ENCODE peak calls at places on chromosomes 16 and 17, in nine cellular contexts. V, O, M, F, N, Z, B, L and G are unnamed samples.

GRCh38 chr17:77110006-77110374 is 30.8 kb upstream of the SEC14L1 start:
- DNase-seq in V (no peak), O (peak; percentile 34), M (no peak), F (no peak), N (no peak), Z (no peak), B (peak; percentile 80), L (peak; percentile 99), G (peak; percentile 80)

GRCh38 chr16:67399749-67400704 is 6.7 kb upstream of the TPPP3 start:
- DNase-seq in V (no peak), O (no peak), M (no peak), F (no peak), N (no peak), Z (peak; percentile 80), B (no peak), L (no peak), G (no peak)

GRCh38 chr17:49851387-49852291 is 3.8 kb upstream of the TAC4 start:
- DNase-seq in V (peak; percentile 37), O (peak; percentile 34), M (peak; percentile 52), F (peak; percentile 86), N (peak; percentile 75), Z (no peak), B (no peak), L (peak; percentile 64), G (peak; percentile 22)

GRCh38 chr16:46972429-46972970 is 974 bp downstream of the DNAJA2 start:
- DNase-seq in V (no peak), O (no peak), M (no peak), F (peak; percentile 48), N (peak; percentile 38), Z (no peak), B (no peak), L (peak; percentile 27), G (peak; percentile 7)

GRCh38 chr17:7014261-7014994 is 2.0 kb downstream of the RNASEK start:
- DNase-seq in V (peak; percentile 98), O (peak; percentile 96), M (peak; percentile 98), F (peak; percentile 89), N (peak; percentile 96), Z (peak; percentile 100), B (peak; percentile 94), L (peak; percentile 99), G (peak; percentile 89)

GRCh38 chr17:75078097-75079022 is 9.4 kb upstream of the SLC16A5 start:
- DNase-seq in V (no peak), O (no peak), M (no peak), F (no peak), N (no peak), Z (no peak), B (peak; percentile 84), L (peak; percentile 41), G (peak; percentile 89)

GRCh38 chr16:89019511-89019910 is 42.5 kb upstream of the CBFA2T3 start:
- DNase-seq in V (no peak), O (no peak), M (no peak), F (no peak), N (no peak), Z (peak; percentile 62), B (no peak), L (no peak), G (no peak)

GRCh38 chr17:7862692-7863437 is 5.1 kb downstream of the CYB5D1 start:
- DNase-seq in V (no peak), O (no peak), M (no peak), F (peak; percentile 44), N (peak; percentile 53), Z (no peak), B (peak; percentile 53), L (peak; percentile 56), G (no peak)

GRCh38 chr17:50604470-50604869 is 30.2 kb upstream of the ABCC3 start:
- DNase-seq in V (peak; percentile 34), O (no peak), M (no peak), F (no peak), N (no peak), Z (no peak), B (no peak), L (peak; percentile 75), G (no peak)

GRCh38 chr17:34713687-34714086 is 134.3 kb downstream of the TMEM132E start:
- DNase-seq in V (no peak), O (no peak), M (no peak), F (no peak), N (no peak), Z (no peak), B (no peak), L (no peak), G (no peak)

GRCh38 chr16:17083628-17084027 is 387.1 kb downstream of the XYLT1 start:
- DNase-seq in V (no peak), O (no peak), M (no peak), F (no peak), N (no peak), Z (no peak), B (no peak), L (no peak), G (no peak)

GRCh38 chr16:68399456-68399855 is 48.9 kb downstream of the SMPD3 start:
- DNase-seq in V (no peak), O (no peak), M (no peak), F (no peak), N (no peak), Z (peak; percentile 13), B (no peak), L (no peak), G (no peak)

GRCh38 chr16:67844441-67844840 is 2.3 kb upstream of the NUTF2 start:
- DNase-seq in V (no peak), O (no peak), M (no peak), F (no peak), N (no peak), Z (no peak), B (peak; percentile 43), L (peak; percentile 9), G (no peak)

GRCh38 chr16:70746040-70746707 is 54.8 kb downstream of the VAC14 start:
- DNase-seq in V (peak; percentile 40), O (peak; percentile 77), M (no peak), F (no peak), N (no peak), Z (peak; percentile 90), B (no peak), L (peak; percentile 69), G (peak; percentile 77)

GRCh38 chr16:57041182-57042156 is 50.9 kb upstream of the CPNE2 start:
- DNase-seq in V (no peak), O (no peak), M (peak; percentile 76), F (no peak), N (peak; percentile 68), Z (no peak), B (no peak), L (no peak), G (no peak)

GRCh38 chr16:2048116-2048543 is 345 bp downstream of the TSC2 start:
- DNase-seq in V (no peak), O (no peak), M (no peak), F (no peak), N (no peak), Z (no peak), B (no peak), L (peak; percentile 26), G (no peak)

GRCh38 chr17:70089513-70090148 is 14.6 kb downstream of the KCNJ16 start:
- DNase-seq in V (no peak), O (no peak), M (no peak), F (peak; percentile 16), N (no peak), Z (no peak), B (peak; percentile 89), L (no peak), G (peak; percentile 8)

GRCh38 chr17:16477255-16477654 is 14.7 kb downstream of the LRRC75A start:
- DNase-seq in V (no peak), O (peak; percentile 36), M (no peak), F (no peak), N (no peak), Z (no peak), B (peak; percentile 61), L (peak; percentile 89), G (peak; percentile 85)

GRCh38 chr16:2008009-2008526 is 1.6 kb downstream of the ZNF598 start:
- DNase-seq in V (no peak), O (peak; percentile 69), M (no peak), F (no peak), N (no peak), Z (no peak), B (no peak), L (peak; percentile 69), G (peak; percentile 12)

GRCh38 chr17:50631908-50632571 is 2.6 kb upstream of the ABCC3 start:
- DNase-seq in V (no peak), O (no peak), M (no peak), F (no peak), N (no peak), Z (peak; percentile 47), B (no peak), L (peak; percentile 21), G (peak; percentile 43)

GRCh38 chr17:74430706-74431567 is 951 bp upstream of the GPRC5C start:
- DNase-seq in V (peak; percentile 62), O (peak; percentile 66), M (no peak), F (peak; percentile 63), N (no peak), Z (no peak), B (peak; percentile 96), L (no peak), G (peak; percentile 88)

GRCh38 chr17:9138161-9138717 is 116.9 kb downstream of the NTN1 start:
- DNase-seq in V (no peak), O (no peak), M (no peak), F (no peak), N (no peak), Z (no peak), B (no peak), L (no peak), G (no peak)